ENCODE peak calls at places on chromosomes 6 and 20, in eight cellular contexts. One of them, this sample, is unnamed.

GRCh38 chr6:111768431-111768770 is 104.9 kb downstream of the FYN start:
- DNase-seq in nephron progenitor cell: no peak
- DNase-seq in GM04503: no peak
- DNase-seq in stromal cell of bone marrow: no peak
- DNase-seq in H7: no peak
- DNase-seq in activated CD4-positive, CD25-positive, alpha-beta regulatory T cell: no peak
- DNase-seq in right cardiac atrium: no peak
- DNase-seq in body of pancreas: no peak
- DNase-seq in this sample: no peak

GRCh38 chr20:34040300-34041015 is 46.7 kb downstream of the RALY start:
- DNase-seq in nephron progenitor cell: no peak
- DNase-seq in GM04503: no peak
- DNase-seq in stromal cell of bone marrow: no peak
- DNase-seq in H7: no peak
- DNase-seq in activated CD4-positive, CD25-positive, alpha-beta regulatory T cell: no peak
- DNase-seq in right cardiac atrium: no peak
- DNase-seq in body of pancreas: no peak
- DNase-seq in this sample: no peak

GRCh38 chr6:36120979-36121706 is 9.2 kb upstream of the MAPK13 start:
- DNase-seq in nephron progenitor cell: no peak
- DNase-seq in GM04503: no peak
- DNase-seq in stromal cell of bone marrow: peak
- DNase-seq in H7: peak
- DNase-seq in activated CD4-positive, CD25-positive, alpha-beta regulatory T cell: peak
- DNase-seq in right cardiac atrium: peak
- DNase-seq in body of pancreas: peak
- DNase-seq in this sample: peak

GRCh38 chr6:132282696-132283095 is 118.6 kb downstream of the MOXD1 start:
- DNase-seq in nephron progenitor cell: no peak
- DNase-seq in GM04503: no peak
- DNase-seq in stromal cell of bone marrow: no peak
- DNase-seq in H7: no peak
- DNase-seq in activated CD4-positive, CD25-positive, alpha-beta regulatory T cell: no peak
- DNase-seq in right cardiac atrium: no peak
- DNase-seq in body of pancreas: no peak
- DNase-seq in this sample: no peak

GRCh38 chr6:169158182-169158573 is 95.5 kb downstream of the THBS2 start:
- DNase-seq in nephron progenitor cell: no peak
- DNase-seq in GM04503: no peak
- DNase-seq in stromal cell of bone marrow: peak
- DNase-seq in H7: peak
- DNase-seq in activated CD4-positive, CD25-positive, alpha-beta regulatory T cell: no peak
- DNase-seq in right cardiac atrium: peak
- DNase-seq in body of pancreas: no peak
- DNase-seq in this sample: no peak

GRCh38 chr6:96212076-96212475 is 196.3 kb downstream of the FUT9 start:
- DNase-seq in nephron progenitor cell: no peak
- DNase-seq in GM04503: no peak
- DNase-seq in stromal cell of bone marrow: no peak
- DNase-seq in H7: no peak
- DNase-seq in activated CD4-positive, CD25-positive, alpha-beta regulatory T cell: no peak
- DNase-seq in right cardiac atrium: no peak
- DNase-seq in body of pancreas: no peak
- DNase-seq in this sample: no peak

GRCh38 chr20:18638768-18639167 is 50.9 kb downstream of the DTD1 start:
- DNase-seq in nephron progenitor cell: no peak
- DNase-seq in GM04503: no peak
- DNase-seq in stromal cell of bone marrow: no peak
- DNase-seq in H7: no peak
- DNase-seq in activated CD4-positive, CD25-positive, alpha-beta regulatory T cell: no peak
- DNase-seq in right cardiac atrium: no peak
- DNase-seq in body of pancreas: no peak
- DNase-seq in this sample: no peak

GRCh38 chr6:132736239-132736638 is 21.5 kb downstream of the VNN2 start:
- DNase-seq in nephron progenitor cell: no peak
- DNase-seq in GM04503: no peak
- DNase-seq in stromal cell of bone marrow: no peak
- DNase-seq in H7: no peak
- DNase-seq in activated CD4-positive, CD25-positive, alpha-beta regulatory T cell: no peak
- DNase-seq in right cardiac atrium: no peak
- DNase-seq in body of pancreas: no peak
- DNase-seq in this sample: peak

GRCh38 chr6:136117081-136117480 is 133.0 kb downstream of the MTFR2 start:
- DNase-seq in nephron progenitor cell: no peak
- DNase-seq in GM04503: no peak
- DNase-seq in stromal cell of bone marrow: no peak
- DNase-seq in H7: no peak
- DNase-seq in activated CD4-positive, CD25-positive, alpha-beta regulatory T cell: no peak
- DNase-seq in right cardiac atrium: no peak
- DNase-seq in body of pancreas: no peak
- DNase-seq in this sample: no peak

This sample was measured in Calu3.